ENCODE peak calls at places on chromosomes 16 and 17, in five cellular contexts. K is cardiac muscle cell, O is neuronal stem cell, J is IMR-90, B is astrocyte. U is an unnamed sample.

GRCh38 chr17:49117581-49118230 is 14.9 kb upstream of the B4GALNT2 start:
- DNase-seq in K (no peak), O (no peak), J (no peak), B (no peak), U (no peak)

GRCh38 chr17:56648814-56649213 is 55.3 kb downstream of the NOG start:
- DNase-seq in K (no peak), O (no peak), J (no peak), B (no peak), U (no peak)

GRCh38 chr17:57781386-57782050 is 36.4 kb upstream of the CCDC182 start:
- DNase-seq in K (peak), O (no peak), J (no peak), B (no peak), U (no peak)

GRCh38 chr17:19978803-19979202 is 1.2 kb upstream of the AKAP10 start:
- DNase-seq in K (no peak), O (no peak), J (no peak), B (no peak), U (no peak)

GRCh38 chr16:12002447-12003006 is 26.0 kb downstream of the SNX29 start:
- DNase-seq in K (peak), O (no peak), J (peak), B (peak), U (no peak)

GRCh38 chr16:47815655-47816054 is 340.1 kb downstream of the ABCC12 start:
- DNase-seq in K (peak), O (no peak), J (no peak), B (peak), U (no peak)

GRCh38 chr16:79758615-79759346 is 158.2 kb upstream of the MAF start:
- DNase-seq in K (no peak), O (no peak), J (no peak), B (no peak), U (no peak)

GRCh38 chr16:79928142-79928735 is 327.7 kb upstream of the MAF start:
- DNase-seq in K (no peak), O (no peak), J (no peak), B (no peak), U (no peak)

GRCh38 chr17:7767425-7768021 is 50.0 kb downstream of the DNAH2 start:
- DNase-seq in K (peak), O (no peak), J (peak), B (peak), U (no peak)

GRCh38 chr16:2981177-2981898 is 1.1 kb upstream of the PKMYT1 start:
- DNase-seq in K (peak), O (no peak), J (no peak), B (no peak), U (no peak)

GRCh38 chr16:48384305-48384981 is 770 bp downstream of the SIAH1 start:
- DNase-seq in K (peak), O (peak), J (peak), B (peak), U (no peak)

GRCh38 chr17:7122386-7122785 is 7.8 kb upstream of the ASGR2 start:
- DNase-seq in K (peak), O (no peak), J (peak), B (no peak), U (no peak)

GRCh38 chr16:84947022-84947421 is 64.3 kb downstream of the ZDHHC7 start:
- DNase-seq in K (no peak), O (no peak), J (no peak), B (no peak), U (no peak)

GRCh38 chr17:56809106-56809819 is 24.5 kb downstream of the C17orf67 start:
- DNase-seq in K (no peak), O (no peak), J (no peak), B (no peak), U (no peak)

GRCh38 chr16:52466998-52467397 is 79.9 kb downstream of the TOX3 start:
- DNase-seq in K (no peak), O (no peak), J (no peak), B (no peak), U (no peak)

GRCh38 chr17:72715906-72716572 is 376.4 kb downstream of the SLC39A11 start:
- DNase-seq in K (peak), O (no peak), J (peak), B (peak), U (peak)

GRCh38 chr16:82761236-82761635 is 134.5 kb downstream of the CDH13 start:
- DNase-seq in K (peak), O (no peak), J (peak), B (peak), U (no peak)

GRCh38 chr17:27353469-27354050 is 59.6 kb downstream of the WSB1 start:
- DNase-seq in K (peak), O (peak), J (peak), B (peak), U (peak)

GRCh38 chr17:63309021-63309420 is 137.1 kb downstream of the CYB561 start:
- DNase-seq in K (peak), O (no peak), J (peak), B (peak), U (no peak)

GRCh38 chr17:76529643-76530488 is 7.6 kb downstream of the CYGB start:
- DNase-seq in K (peak), O (no peak), J (peak), B (peak), U (no peak)

GRCh38 chr17:76528528-76529223 is 8.8 kb downstream of the CYGB start:
- DNase-seq in K (peak), O (no peak), J (peak), B (no peak), U (no peak)

GRCh38 chr17:76528156-76528527 is 9.4 kb downstream of the CYGB start:
- DNase-seq in K (no peak), O (no peak), J (peak), B (no peak), U (no peak)

GRCh38 chr17:76529224-76529642 is 8.3 kb downstream of the CYGB start:
- DNase-seq in K (peak), O (no peak), J (peak), B (peak), U (no peak)

DNA sequence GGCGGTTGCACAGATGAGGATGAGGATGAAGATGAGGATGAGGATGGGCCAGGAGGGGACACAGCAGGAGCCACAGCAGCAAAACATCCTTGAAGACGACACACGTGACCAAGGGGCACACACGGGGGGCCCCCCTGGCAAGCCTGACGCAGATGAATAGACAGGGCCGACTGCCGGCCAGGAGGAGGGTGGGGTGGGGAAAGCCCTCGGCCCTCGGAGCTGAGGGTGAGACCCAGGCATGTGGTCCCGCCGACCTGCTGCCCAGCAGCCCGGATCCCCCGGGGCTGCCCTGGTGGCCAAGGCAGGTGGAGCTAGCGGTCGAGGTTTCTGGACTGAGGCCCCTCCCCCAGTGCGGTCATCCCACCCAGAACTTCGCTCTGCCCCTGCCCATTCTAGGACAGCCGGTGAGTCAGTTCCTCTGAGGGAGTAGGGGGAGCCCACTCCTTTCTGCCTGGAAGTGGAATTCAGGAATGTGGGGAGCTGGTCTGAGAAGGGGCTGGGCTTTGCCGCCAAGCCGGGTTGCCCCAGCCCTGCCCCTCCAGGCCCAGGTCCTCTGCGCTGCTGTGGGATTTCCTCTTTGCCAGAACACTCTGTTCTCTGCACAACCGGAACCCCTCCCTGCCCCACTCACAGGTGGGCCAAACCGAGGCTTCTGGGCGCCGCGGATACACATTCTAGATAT is 9.9 kb downstream of the CYGB start:
- DNase-seq in K (peak), O (no peak), J (peak), B (peak), U (no peak)
- H3K4me3 ChIP-seq in K (no peak), O (no peak), J (no peak), B (peak), U (no peak)

GRCh38 chr16:50267151-50267631 is 840 bp downstream of the ADCY7 start:
- DNase-seq in K (no peak), O (no peak), J (no peak), B (no peak), U (no peak)

GRCh38 chr16:50265260-50265659 is 1.1 kb upstream of the ADCY7 start:
- DNase-seq in K (no peak), O (no peak), J (peak), B (no peak), U (peak)

GRCh38 chr16:50265716-50266336 is 525 bp upstream of the ADCY7 start:
- DNase-seq in K (no peak), O (no peak), J (no peak), B (no peak), U (no peak)

GRCh38 chr16:50267651-50268050 is 1.3 kb downstream of the ADCY7 start:
- DNase-seq in K (no peak), O (no peak), J (no peak), B (no peak), U (no peak)

GRCh38 chr16:50266337-50267091 is at the start of gene ADCY7:
- DNase-seq in K (peak), O (no peak), J (peak), B (peak), U (peak)
- H3K4me3 ChIP-seq in K (no peak), O (no peak), J (peak), B (peak), U (peak)

GRCh38 chr17:79990704-79991103 is 45.0 kb downstream of the TBC1D16 start:
- DNase-seq in K (no peak), O (no peak), J (no peak), B (no peak), U (no peak)

GRCh38 chr17:79992657-79993389 is 42.8 kb downstream of the TBC1D16 start:
- DNase-seq in K (no peak), O (no peak), J (no peak), B (no peak), U (no peak)

GRCh38 chr17:79990051-79990592 is 45.5 kb downstream of the TBC1D16 start:
- DNase-seq in K (peak), O (no peak), J (no peak), B (no peak), U (no peak)

GRCh38 chr17:79991924-79992656 is 43.6 kb downstream of the TBC1D16 start:
- DNase-seq in K (peak), O (no peak), J (peak), B (no peak), U (no peak)

GRCh38 chr17:79991140-79991923 is 44.3 kb downstream of the TBC1D16 start:
- DNase-seq in K (peak), O (peak), J (peak), B (peak), U (peak)
- H3K4me3 ChIP-seq in K (peak), O (no peak), J (peak), B (peak), U (no peak)

DNA sequence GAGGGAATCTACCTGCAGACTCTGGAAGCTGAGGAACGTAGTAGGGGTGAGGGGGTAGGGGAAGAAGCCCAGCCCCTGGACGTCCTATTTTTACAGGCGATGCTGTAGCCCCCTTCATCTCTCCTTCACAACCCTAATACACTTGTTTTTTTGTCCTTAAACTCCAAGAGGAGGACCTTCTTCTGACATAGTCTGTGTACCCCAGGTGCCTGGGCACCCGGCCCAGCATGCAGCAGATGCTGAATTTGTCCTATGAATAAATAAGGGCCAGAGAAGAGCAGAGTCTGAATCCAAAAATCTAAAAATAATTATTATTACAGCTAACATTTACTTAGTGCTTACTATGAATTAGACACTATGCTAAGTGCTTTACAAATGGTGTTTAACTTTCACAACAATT is 5.1 kb downstream of the KIF18B start:
- DNase-seq in K (no peak), O (no peak), J (no peak), B (no peak), U (no peak)
- H3K4me3 ChIP-seq in K (no peak), O (no peak), J (no peak), B (no peak), U (no peak)

GRCh38 chr17:76772842-76773521 is 35.1 kb downstream of the MFSD11 start:
- DNase-seq in K (peak), O (no peak), J (peak), B (peak), U (peak)
- H3K4me3 ChIP-seq in K (no peak), O (no peak), J (no peak), B (peak), U (peak)

DNA sequence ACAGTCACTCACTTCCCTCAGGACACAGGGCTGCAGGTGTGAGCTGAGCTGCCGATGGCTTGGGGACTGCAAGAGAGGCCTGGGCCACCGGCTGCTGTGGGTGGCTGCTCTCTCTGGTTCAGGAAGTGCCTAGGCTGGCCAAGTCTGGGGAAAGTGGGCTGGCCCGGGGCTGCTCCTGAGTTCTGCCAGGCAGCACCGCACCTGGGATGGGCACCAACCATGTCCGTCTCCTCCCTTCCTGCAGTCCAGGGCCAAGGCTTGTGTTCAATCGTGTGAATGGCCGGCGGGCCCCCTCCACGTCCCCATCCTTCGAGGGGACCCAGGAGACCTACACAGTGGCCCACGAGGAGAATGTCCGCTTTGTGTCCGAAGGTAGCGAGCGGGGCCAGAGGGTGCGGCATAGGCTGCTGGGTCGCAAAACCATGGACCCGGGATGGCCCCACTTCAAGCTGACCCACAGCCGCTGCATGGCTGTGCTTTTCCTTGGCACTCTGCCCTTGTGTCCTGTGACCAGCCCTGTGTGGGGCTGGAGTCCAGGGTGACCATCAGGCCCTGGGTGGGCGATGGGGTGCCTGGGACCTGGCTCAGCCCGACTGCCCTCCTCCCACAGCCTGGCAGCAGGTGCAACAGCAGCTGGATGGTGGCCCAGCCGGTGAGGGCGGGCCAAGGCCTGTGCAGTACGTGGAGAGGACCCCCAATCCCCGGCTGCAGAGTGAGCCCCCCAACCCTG is 1.8 kb upstream of the WDR90 start:
- DNase-seq in K (no peak), O (no peak), J (no peak), B (no peak), U (no peak)
- H3K4me3 ChIP-seq in K (no peak), O (peak), J (no peak), B (no peak), U (peak)

DNA sequence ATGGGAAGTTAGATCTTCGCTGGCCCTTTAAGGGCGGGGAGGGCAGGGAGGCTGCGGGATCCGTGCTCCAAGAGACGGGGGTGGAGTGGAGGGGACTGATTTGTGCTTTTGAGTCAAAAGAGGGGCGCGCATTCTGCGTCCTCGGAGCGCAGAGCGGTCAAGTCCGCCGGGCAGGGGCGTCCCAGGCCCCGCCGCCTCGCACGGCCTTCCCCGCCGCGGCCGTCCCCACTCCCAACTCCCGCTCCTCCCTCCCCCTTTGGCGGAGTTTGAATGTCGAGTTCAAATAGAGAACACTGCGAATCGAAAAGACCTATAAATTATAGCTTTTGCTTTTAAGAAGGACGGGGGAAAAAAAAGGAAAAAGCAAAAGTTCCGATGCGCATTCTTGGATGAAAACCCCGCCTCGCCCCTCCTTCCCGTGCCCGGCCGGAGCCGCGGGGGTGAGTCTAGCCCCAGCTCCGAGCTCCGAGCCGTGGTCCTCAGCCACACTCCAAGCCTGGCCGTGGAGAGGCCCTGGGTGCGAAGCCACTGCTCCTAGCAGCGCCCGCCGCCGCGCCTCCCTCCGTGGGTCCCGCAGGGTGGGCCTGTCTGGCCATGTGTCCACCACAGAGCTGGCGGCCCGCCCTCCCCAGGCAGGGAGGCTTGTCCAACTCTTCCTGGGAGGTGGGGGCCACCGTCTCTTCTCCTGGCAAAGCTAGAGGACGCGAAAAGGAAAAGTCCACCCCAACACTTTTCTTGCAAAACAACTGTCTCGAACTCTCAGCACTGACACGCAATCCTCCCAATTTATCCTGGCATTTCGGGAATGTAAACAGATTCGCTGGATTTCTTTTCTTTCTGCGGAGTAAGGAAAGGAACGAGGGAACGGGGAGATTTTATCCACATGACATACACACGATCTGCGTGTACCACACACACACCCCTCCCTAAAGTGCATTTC is 3.6 kb downstream of the CBX8 start:
- DNase-seq in K (peak), O (no peak), J (peak), B (peak), U (no peak)
- H3K4me3 ChIP-seq in K (peak), O (peak), J (peak), B (peak), U (no peak)

DNA sequence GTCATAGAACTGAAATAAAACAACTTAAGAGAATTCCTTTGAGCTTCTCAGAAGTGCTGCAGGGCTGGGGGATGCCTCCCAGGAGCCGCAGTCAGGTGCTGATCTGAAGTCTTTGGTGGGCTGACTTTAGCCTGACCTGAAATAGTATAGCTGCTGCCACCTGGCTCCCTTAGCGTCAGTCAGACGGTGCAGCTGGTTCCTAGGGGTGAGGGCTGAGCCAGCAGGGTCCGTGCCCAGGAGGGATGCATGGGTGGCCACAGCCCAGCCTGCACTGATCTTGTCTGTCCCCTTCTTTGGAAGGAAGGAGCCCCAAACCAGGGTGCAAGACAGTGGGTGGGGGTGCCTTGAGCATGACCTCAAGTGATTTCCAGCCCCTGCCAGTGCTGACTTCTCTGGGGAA is 11.5 kb downstream of the MAPT start:
- DNase-seq in K (no peak), O (no peak), J (no peak), B (no peak), U (no peak)
- H3K4me3 ChIP-seq in K (no peak), O (no peak), J (no peak), B (no peak), U (no peak)

DNA sequence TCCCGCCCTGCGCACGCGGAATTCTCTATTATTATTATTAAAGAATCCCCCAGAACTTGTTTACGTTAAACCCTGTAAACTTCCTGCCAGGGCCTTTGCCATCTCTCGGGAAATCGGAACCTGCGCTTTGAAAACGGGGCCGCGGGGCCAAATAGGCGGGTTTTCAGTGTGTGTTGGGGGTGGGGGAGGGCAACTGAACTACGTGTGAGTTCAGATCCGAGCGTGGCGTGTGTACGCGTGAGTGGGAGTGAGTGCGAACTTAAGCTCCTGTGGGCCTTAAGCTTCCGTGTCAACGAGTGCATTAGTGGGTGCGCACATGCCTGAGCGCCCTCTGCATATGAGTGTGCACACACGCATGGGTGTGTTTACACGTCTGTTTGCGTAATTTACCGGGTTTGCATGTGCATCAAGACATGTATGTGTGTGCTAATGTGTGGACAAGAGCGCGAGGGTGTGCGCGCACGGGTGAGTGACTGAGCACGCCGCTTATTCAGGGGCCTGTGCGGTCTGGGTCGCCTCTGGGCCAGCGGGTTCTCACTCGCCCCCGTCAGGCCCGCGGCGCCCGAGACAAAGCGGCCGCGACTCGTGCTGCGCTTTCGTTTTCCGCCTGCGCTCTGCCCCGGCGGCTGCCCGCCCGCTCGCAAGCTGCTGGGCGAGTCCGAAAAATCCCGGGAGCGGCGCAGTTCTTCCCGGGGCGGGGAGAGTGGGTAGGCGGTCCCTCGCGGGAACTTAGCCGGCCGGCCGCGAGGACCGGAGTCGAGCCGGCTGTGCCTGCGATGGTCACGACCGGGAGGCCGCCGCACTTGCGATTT is 1.2 kb upstream of the FOXF1 start:
- DNase-seq in K (peak), O (peak), J (peak), B (peak), U (peak)
- H3K4me3 ChIP-seq in K (peak), O (peak), J (peak), B (peak), U (peak)

U was measured in HCT116.